ENCODE peak calls at places on chromosomes 4 and X, in four cellular contexts. One of them, this sample, is unnamed.

GRCh38 chr4:111500871-111501270 is 644.4 kb upstream of the FAM241A start:
- DNase-seq in OCI-LY7: no peak
- DNase-seq in IMR-90: no peak
- DNase-seq in fibroblast of lung: no peak
- DNase-seq in this sample: no peak

GRCh38 chrX:10496345-10496965 is 123.9 kb downstream of the MID1 start:
- DNase-seq in OCI-LY7: no peak
- DNase-seq in IMR-90: peak
- DNase-seq in fibroblast of lung: peak
- DNase-seq in this sample: peak

GRCh38 chrX:42175843-42176242 is 252.5 kb upstream of the CASK start:
- DNase-seq in OCI-LY7: no peak
- DNase-seq in IMR-90: no peak
- DNase-seq in fibroblast of lung: no peak
- DNase-seq in this sample: no peak

GRCh38 chrX:156001667-156002021 is 4.1 kb downstream of the IL9R start:
- DNase-seq in OCI-LY7: no peak
- DNase-seq in IMR-90: no peak
- DNase-seq in fibroblast of lung: no peak
- DNase-seq in this sample: no peak

GRCh38 chrX:39327705-39328104 is 526.4 kb downstream of the MID1IP1 start:
- DNase-seq in OCI-LY7: no peak
- DNase-seq in IMR-90: no peak
- DNase-seq in fibroblast of lung: no peak
- DNase-seq in this sample: no peak

GRCh38 chr4:164997324-164997723 is 19.9 kb upstream of the TRIM61 start:
- DNase-seq in OCI-LY7: peak
- DNase-seq in IMR-90: no peak
- DNase-seq in fibroblast of lung: peak
- DNase-seq in this sample: no peak

GRCh38 chr4:6944311-6945051 is 34.9 kb downstream of the TBC1D14 start:
- DNase-seq in OCI-LY7: no peak
- DNase-seq in IMR-90: no peak
- DNase-seq in fibroblast of lung: no peak
- DNase-seq in this sample: peak

GRCh38 chrX:53072418-53073114 is 9.6 kb upstream of the TSPYL2 start:
- DNase-seq in OCI-LY7: peak
- DNase-seq in IMR-90: no peak
- DNase-seq in fibroblast of lung: no peak
- DNase-seq in this sample: no peak

GRCh38 chr4:118154643-118155042 is 120.4 kb downstream of the NDST3 start:
- DNase-seq in OCI-LY7: no peak
- DNase-seq in IMR-90: peak
- DNase-seq in fibroblast of lung: peak
- DNase-seq in this sample: peak

GRCh38 chr4:146369446-146369845 is 152.3 kb downstream of the SLC10A7 start:
- DNase-seq in OCI-LY7: no peak
- DNase-seq in IMR-90: no peak
- DNase-seq in fibroblast of lung: no peak
- DNase-seq in this sample: no peak

GRCh38 chr4:175813841-175814240 is 1.8 kb upstream of the GPM6A start:
- DNase-seq in OCI-LY7: no peak
- DNase-seq in IMR-90: no peak
- DNase-seq in fibroblast of lung: no peak
- DNase-seq in this sample: no peak

GRCh38 chr4:125368161-125368560 is 53.4 kb downstream of the FAT4 start:
- DNase-seq in OCI-LY7: no peak
- DNase-seq in IMR-90: peak
- DNase-seq in fibroblast of lung: peak
- DNase-seq in this sample: peak

GRCh38 chrX:115018040-115018647 is 728 bp upstream of the IL13RA2 start:
- DNase-seq in OCI-LY7: no peak
- DNase-seq in IMR-90: no peak
- DNase-seq in fibroblast of lung: peak
- DNase-seq in this sample: no peak
- TF ChIP-seq CTCF in OCI-LY7: peak
- TF ChIP-seq CTCF in IMR-90: peak
- TF ChIP-seq CTCF in fibroblast of lung: peak
- TF ChIP-seq CTCF in this sample: peak

GRCh38 chrX:69068295-69069085 is 96.8 kb downstream of the PJA1 start:
- DNase-seq in OCI-LY7: no peak
- DNase-seq in IMR-90: no peak
- DNase-seq in fibroblast of lung: no peak
- DNase-seq in this sample: no peak

GRCh38 chrX:69067841-69068240 is 97.4 kb downstream of the PJA1 start:
- DNase-seq in OCI-LY7: no peak
- DNase-seq in IMR-90: no peak
- DNase-seq in fibroblast of lung: no peak
- DNase-seq in this sample: no peak

GRCh38 chrX:69066021-69066757 is 99.1 kb downstream of the PJA1 start:
- DNase-seq in OCI-LY7: no peak
- DNase-seq in IMR-90: no peak
- DNase-seq in fibroblast of lung: no peak
- DNase-seq in this sample: no peak

GRCh38 chrX:69065451-69065850 is 99.8 kb downstream of the PJA1 start:
- DNase-seq in OCI-LY7: no peak
- DNase-seq in IMR-90: peak
- DNase-seq in fibroblast of lung: no peak
- DNase-seq in this sample: peak

DNA sequence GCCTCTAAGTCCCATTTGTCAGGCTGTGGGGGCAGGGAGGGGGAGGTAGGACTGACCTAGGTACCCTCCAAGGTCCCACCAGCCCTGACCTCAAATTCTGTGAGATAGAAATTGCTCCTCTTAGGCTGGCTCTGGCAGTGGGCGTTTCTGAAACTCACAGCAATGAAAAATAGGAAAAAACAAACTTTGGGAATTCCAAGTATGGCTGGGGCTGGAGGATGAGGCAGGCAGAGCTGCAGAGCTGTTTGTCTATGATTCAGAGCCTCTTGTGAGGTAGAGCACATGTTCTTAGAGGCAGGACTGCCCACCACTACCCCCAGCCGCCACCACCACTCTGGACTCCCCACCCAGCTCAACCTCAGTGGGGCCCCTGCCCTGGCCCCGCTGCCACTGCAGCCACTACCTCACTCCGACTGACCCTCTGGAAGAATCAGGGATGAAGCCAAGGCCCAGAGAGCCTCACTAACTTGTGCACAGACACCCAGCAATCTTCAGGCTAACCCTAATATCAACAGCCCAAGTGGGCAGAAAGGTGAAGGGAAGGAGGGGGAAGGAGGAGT is 98.2 kb downstream of the PJA1 start:
- DNase-seq in OCI-LY7: no peak
- DNase-seq in IMR-90: peak
- DNase-seq in fibroblast of lung: no peak
- DNase-seq in this sample: peak
- H3K4me2 ChIP-seq in OCI-LY7: no peak
- H3K4me2 ChIP-seq in IMR-90: no peak
- H3K4me2 ChIP-seq in fibroblast of lung: no peak
- H3K4me2 ChIP-seq in this sample: no peak

GRCh38 chrX:150038356-150038755 is 100.1 kb upstream of the EOLA2 start:
- DNase-seq in OCI-LY7: no peak
- DNase-seq in IMR-90: no peak
- DNase-seq in fibroblast of lung: no peak
- DNase-seq in this sample: no peak
- H3K27ac ChIP-seq in OCI-LY7: no peak
- H3K27ac ChIP-seq in IMR-90: peak
- H3K27ac ChIP-seq in fibroblast of lung: peak
- H3K27ac ChIP-seq in this sample: no peak

GRCh38 chrX:136269921-136270320 is 18.7 kb upstream of the MAP7D3 start:
- DNase-seq in OCI-LY7: no peak
- DNase-seq in IMR-90: no peak
- DNase-seq in fibroblast of lung: no peak
- DNase-seq in this sample: no peak

GRCh38 chrX:136273986-136274385 is 22.8 kb upstream of the MAP7D3 start:
- DNase-seq in OCI-LY7: no peak
- DNase-seq in IMR-90: no peak
- DNase-seq in fibroblast of lung: no peak
- DNase-seq in this sample: no peak

GRCh38 chrX:136271300-136271699 is 20.1 kb upstream of the MAP7D3 start:
- DNase-seq in OCI-LY7: peak
- DNase-seq in IMR-90: no peak
- DNase-seq in fibroblast of lung: no peak
- DNase-seq in this sample: no peak

GRCh38 chrX:136275553-136275952 is 24.4 kb upstream of the MAP7D3 start:
- DNase-seq in OCI-LY7: no peak
- DNase-seq in IMR-90: no peak
- DNase-seq in fibroblast of lung: no peak
- DNase-seq in this sample: no peak

DNA sequence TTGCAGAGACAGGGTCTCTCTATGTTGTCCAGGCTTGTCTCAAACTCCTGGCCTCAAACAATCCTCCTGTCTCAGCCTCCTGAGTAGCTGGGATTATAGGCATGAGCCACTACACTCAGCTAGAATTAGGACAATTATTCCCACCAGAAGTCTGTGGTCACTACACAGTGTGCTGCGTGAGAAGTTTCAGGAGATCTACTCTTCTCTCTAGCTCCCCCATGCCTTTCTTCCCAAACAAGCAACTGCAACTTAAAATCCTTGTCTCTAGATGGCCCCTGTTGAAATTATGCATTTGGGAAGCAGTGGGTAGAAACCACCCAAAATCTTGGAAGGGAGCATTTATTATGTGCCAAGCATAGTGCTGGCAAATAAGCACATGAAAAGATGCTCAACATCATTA is 21.1 kb upstream of the MAP7D3 start:
- DNase-seq in OCI-LY7: no peak
- DNase-seq in IMR-90: no peak
- DNase-seq in fibroblast of lung: no peak
- DNase-seq in this sample: no peak
- TF ChIP-seq CTCF in OCI-LY7: peak
- TF ChIP-seq CTCF in IMR-90: peak
- TF ChIP-seq CTCF in fibroblast of lung: peak
- TF ChIP-seq CTCF in this sample: peak

DNA sequence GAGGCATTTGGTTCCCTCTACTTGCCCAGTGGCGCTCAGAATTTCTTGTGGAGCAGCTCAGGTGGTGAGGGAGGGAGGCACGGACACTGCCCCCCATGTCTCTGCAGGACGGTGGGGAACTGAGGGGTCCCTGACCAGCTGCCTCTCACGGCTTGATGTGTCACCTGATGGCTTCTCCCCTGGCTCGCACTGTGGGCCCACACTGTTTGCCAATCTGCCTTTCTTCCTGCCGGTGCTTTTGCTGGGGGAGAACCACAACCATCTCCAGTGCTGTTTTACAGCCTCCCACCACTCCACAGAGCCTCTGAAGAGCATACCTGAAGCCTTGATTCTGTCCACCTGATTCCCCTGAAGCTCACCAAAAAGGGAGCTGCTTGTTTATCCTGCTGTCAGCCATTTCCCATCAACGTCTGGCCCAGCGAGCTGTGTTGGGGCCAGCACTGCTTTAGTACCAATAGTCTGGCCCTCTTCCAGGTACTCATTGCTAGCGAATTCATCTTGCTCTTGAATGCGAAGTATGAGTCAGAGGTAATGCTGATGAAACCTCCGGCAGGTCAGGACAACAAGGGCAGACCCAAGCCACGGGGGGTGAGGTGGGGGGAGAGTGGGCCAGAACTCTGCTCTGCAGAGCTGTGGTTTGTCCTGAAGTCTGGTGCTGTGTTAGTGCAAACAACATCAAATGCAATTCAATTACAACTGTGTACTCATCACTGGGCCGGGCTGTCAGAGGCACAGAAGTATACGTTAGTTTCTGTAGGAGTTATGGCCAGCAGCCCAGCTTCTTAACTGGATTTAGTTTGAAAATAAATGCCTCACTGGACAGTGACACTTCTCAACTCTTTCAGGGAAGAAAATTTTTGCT is 208.3 kb upstream of the JADE1 start:
- DNase-seq in OCI-LY7: no peak
- DNase-seq in IMR-90: peak
- DNase-seq in fibroblast of lung: peak
- DNase-seq in this sample: peak
- H3K4me2 ChIP-seq in OCI-LY7: no peak
- H3K4me2 ChIP-seq in IMR-90: peak
- H3K4me2 ChIP-seq in fibroblast of lung: peak
- H3K4me2 ChIP-seq in this sample: peak

DNA sequence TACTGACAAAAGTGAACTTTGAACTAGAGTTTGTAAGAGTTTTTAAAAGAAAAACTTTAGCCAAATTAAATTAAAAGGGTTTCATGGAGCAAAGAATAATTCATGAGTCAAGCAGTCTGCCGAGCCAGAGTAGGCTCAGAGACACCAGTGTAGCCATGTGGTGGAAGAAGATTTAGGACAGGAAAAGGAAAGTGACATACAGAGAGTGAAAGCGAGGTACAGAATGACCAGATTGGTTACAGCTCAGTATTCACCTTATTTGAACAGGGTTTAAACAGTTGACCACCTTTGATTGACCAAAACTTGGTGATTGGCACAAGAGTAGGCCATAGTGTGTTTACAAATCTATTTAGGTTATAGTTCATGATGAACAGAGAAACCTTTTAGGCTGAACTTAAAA is 377.8 kb downstream of the KLHL4 start:
- DNase-seq in OCI-LY7: no peak
- DNase-seq in IMR-90: no peak
- DNase-seq in fibroblast of lung: no peak
- DNase-seq in this sample: no peak
- H3K27ac ChIP-seq in OCI-LY7: no peak
- H3K27ac ChIP-seq in IMR-90: no peak
- H3K27ac ChIP-seq in fibroblast of lung: no peak
- H3K27ac ChIP-seq in this sample: no peak

DNA sequence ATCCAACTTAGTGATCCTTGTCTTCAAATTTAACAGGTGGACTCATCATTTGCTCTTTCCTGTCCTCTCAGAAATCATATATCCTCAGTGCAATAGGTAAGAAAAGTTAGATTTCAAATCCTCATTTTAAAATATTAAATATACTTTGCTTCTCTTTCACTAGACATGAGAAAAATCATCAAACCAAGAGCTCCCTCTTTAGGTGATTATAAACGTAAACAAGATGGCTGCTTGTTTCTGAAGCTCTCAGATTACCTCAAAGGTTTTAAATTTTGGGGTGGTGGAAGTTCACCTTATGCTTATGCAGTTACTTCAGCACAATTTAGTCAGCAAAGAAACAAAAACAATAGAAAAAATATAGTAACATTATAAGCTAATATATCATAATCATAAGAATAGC is 27.3 kb downstream of the CSN3 start:
- DNase-seq in OCI-LY7: no peak
- DNase-seq in IMR-90: no peak
- DNase-seq in fibroblast of lung: peak
- DNase-seq in this sample: no peak
- TF ChIP-seq CTCF in OCI-LY7: peak
- TF ChIP-seq CTCF in IMR-90: no peak
- TF ChIP-seq CTCF in fibroblast of lung: no peak
- TF ChIP-seq CTCF in this sample: no peak

DNA sequence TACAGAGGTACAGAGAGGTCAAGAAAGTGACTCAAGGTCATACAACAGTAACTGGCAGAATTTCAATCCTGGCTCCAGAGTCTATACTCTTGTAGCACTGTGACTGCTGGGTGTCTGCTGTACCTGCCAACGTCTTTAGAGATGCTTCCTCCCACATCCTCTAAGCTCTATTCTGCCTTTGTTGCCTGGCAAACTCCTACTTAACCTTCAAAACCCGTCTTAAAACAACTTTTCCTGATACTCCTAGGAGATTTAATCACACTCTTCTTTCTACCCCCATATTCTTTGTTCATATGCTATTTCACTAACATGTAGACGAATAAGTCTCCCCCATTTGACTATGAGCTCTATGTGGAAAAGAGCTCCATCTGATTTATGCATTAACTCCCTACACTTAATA is 16.8 kb downstream of the APBB2 start:
- DNase-seq in OCI-LY7: no peak
- DNase-seq in IMR-90: no peak
- DNase-seq in fibroblast of lung: no peak
- DNase-seq in this sample: no peak
- H3K4me2 ChIP-seq in OCI-LY7: no peak
- H3K4me2 ChIP-seq in IMR-90: no peak
- H3K4me2 ChIP-seq in fibroblast of lung: no peak
- H3K4me2 ChIP-seq in this sample: peak

This sample was measured in osteoblast.